ENCODE peak calls at places on chromosomes 5 and 9, in seven cellular contexts. T, Y, E, O, D, H and J are unnamed samples.

GRCh38 chr9:113484258-113484730 is 20.8 kb downstream of the RGS3 start:
- DNase-seq in T (no peak), Y (no peak), E (no peak), O (no peak), D (no peak), H (peak; percentile 84), J (no peak)

GRCh38 chr5:102865171-102865509 is 110.0 kb downstream of the PAM start:
- DNase-seq in T (no peak), Y (no peak), E (peak; percentile 26), O (no peak), D (peak; percentile 49), H (no peak), J (no peak)

GRCh38 chr5:40540301-40540700 is 139.4 kb upstream of the PTGER4 start:
- DNase-seq in T (no peak), Y (no peak), E (no peak), O (no peak), D (no peak), H (no peak), J (no peak)

GRCh38 chr5:59206132-59206581 is 623.3 kb downstream of the RAB3C start:
- DNase-seq in T (peak; percentile 81), Y (no peak), E (peak; percentile 47), O (no peak), D (no peak), H (no peak), J (no peak)

GRCh38 chr5:151458314-151458713 is 10.9 kb downstream of the SLC36A1 start:
- DNase-seq in T (no peak), Y (no peak), E (no peak), O (no peak), D (no peak), H (no peak), J (no peak)

GRCh38 chr5:82259172-82259800 is 18.9 kb downstream of the RPS23 start:
- DNase-seq in T (peak; percentile 54), Y (peak; percentile 24), E (peak; percentile 16), O (no peak), D (peak; percentile 18), H (no peak), J (peak; percentile 40)

GRCh38 chr5:79963261-79963977 is 27.6 kb downstream of the MTX3 start:
- DNase-seq in T (no peak), Y (no peak), E (no peak), O (no peak), D (no peak), H (no peak), J (no peak)

GRCh38 chr9:90432951-90433350 is 209.7 kb downstream of the DIRAS2 start:
- DNase-seq in T (no peak), Y (no peak), E (no peak), O (no peak), D (no peak), H (no peak), J (no peak)

GRCh38 chr5:175475248-175475647 is 3.1 kb upstream of the SFXN1 start:
- DNase-seq in T (no peak), Y (no peak), E (no peak), O (no peak), D (no peak), H (no peak), J (no peak)

GRCh38 chr9:38641985-38642864 is 21.8 kb upstream of the ANKRD18A start:
- DNase-seq in T (peak; percentile 72), Y (peak; percentile 42), E (no peak), O (no peak), D (peak; percentile 59), H (no peak), J (peak; percentile 34)

GRCh38 chr5:68178579-68178978 is 37.0 kb upstream of the PIK3R1 start:
- DNase-seq in T (no peak), Y (no peak), E (peak; percentile 10), O (no peak), D (peak; percentile 3), H (no peak), J (no peak)

GRCh38 chr9:116152390-116152789 is 1.2 kb upstream of the PAPPA start:
- DNase-seq in T (peak; percentile 84), Y (no peak), E (no peak), O (no peak), D (no peak), H (no peak), J (peak; percentile 29)

GRCh38 chr5:178235600-178235998 is 3.0 kb upstream of the PHYKPL start:
- DNase-seq in T (no peak), Y (no peak), E (no peak), O (no peak), D (no peak), H (no peak), J (no peak)

GRCh38 chr5:178234121-178234752 is 1.6 kb upstream of the PHYKPL start:
- DNase-seq in T (no peak), Y (no peak), E (no peak), O (no peak), D (no peak), H (peak; percentile 31), J (no peak)

GRCh38 chr5:178236685-178237084 is 4.1 kb upstream of the PHYKPL start:
- DNase-seq in T (no peak), Y (no peak), E (no peak), O (no peak), D (no peak), H (no peak), J (no peak)

GRCh38 chr5:178236126-178236525 is 3.5 kb upstream of the PHYKPL start:
- DNase-seq in T (no peak), Y (no peak), E (no peak), O (no peak), D (no peak), H (peak; percentile 26), J (no peak)

GRCh38 chr5:178234753-178235599 is 2.4 kb upstream of the PHYKPL start:
- DNase-seq in T (peak; percentile 61), Y (peak; percentile 81), E (no peak), O (peak; percentile 63), D (peak; percentile 70), H (peak; percentile 84), J (peak; percentile 61)
- TF ChIP-seq CTCF in T (peak; percentile 87), Y (peak; percentile 85), E (peak; percentile 71), O (peak; percentile 74), D (peak; percentile 90), H (peak; percentile 73), J (peak; percentile 76)

DNA sequence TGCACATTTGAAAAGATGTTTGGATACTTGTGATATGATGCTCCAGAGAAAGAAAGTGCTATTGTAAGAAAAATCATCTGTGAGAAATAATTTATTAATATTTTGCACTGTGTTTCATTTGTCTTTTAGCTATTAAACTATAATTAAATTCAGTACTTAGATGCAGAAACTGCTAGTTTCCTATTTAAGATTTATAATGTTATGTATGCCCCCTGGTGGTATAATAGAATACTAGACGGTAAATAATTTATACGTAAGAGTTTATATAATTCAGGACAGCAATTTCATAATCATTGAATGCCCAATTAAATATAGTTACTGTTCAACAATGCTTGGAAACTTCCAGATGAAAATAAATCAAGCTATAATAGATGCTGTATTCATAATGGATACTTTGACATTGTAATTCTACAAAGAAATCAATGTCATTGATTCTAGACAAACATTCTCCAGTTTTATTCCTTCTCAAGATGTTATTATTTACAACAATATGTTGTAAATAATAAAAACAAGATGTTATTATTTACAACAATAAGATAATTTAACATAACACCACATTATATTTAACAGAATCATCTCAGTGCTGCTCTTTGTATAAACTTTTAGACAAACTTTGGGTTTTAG is 101.0 kb downstream of the TMEM232 start:
- DNase-seq in T (peak; percentile 59), Y (no peak), E (peak; percentile 7), O (no peak), D (peak; percentile 22), H (no peak), J (peak; percentile 65)
- TF ChIP-seq CTCF in T (no peak), Y (peak; percentile 45), E (no peak), O (peak; percentile 74), D (peak; percentile 63), H (peak; percentile 58), J (peak; percentile 50)

GRCh38 chr5:104347119-104347708 is 784.6 kb upstream of the NUDT12 start:
- DNase-seq in T (peak; percentile 48), Y (no peak), E (no peak), O (no peak), D (peak; percentile 6), H (no peak), J (peak; percentile 28)
- TF ChIP-seq CTCF in T (peak; percentile 20), Y (peak; percentile 33), E (no peak), O (peak; percentile 47), D (peak; percentile 50), H (peak; percentile 29), J (peak; percentile 45)

GRCh38 chr9:16825971-16826370 is 44.5 kb downstream of the BNC2 start:
- DNase-seq in T (peak; percentile 69), Y (no peak), E (peak; percentile 82), O (no peak), D (no peak), H (no peak), J (no peak)

GRCh38 chr9:16821344-16821743 is 49.1 kb downstream of the BNC2 start:
- DNase-seq in T (no peak), Y (no peak), E (no peak), O (no peak), D (no peak), H (no peak), J (no peak)

GRCh38 chr9:16828335-16829281 is 41.9 kb downstream of the BNC2 start:
- DNase-seq in T (peak; percentile 46), Y (no peak), E (peak; percentile 80), O (no peak), D (no peak), H (peak; percentile 60), J (no peak)

GRCh38 chr9:16825364-16825763 is 45.1 kb downstream of the BNC2 start:
- DNase-seq in T (peak; percentile 52), Y (no peak), E (peak; percentile 61), O (no peak), D (no peak), H (no peak), J (no peak)

DNA sequence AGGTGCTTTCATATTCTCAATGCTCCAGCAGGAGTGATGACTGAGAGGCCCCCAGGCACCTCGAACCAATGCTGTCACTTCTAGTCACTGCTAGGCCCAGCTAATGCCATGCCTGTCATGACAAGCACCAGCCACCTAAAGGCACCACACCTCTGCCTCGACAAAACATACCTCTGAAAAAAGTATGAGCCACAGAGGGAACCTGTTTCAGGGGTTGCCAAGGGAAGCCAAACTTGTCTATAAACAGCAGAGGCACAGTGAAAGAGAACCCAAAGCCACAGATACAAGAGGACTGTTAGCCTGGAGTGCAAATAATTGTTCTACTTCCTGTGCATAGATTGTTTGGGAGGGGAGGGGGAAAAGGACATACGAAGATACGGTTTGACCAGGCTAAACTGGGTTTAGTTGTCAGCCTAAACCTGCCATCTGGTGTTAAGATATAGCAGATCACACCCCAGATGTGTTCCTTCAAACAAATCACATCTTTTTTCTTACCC is 45.9 kb downstream of the BNC2 start:
- DNase-seq in T (peak; percentile 45), Y (no peak), E (no peak), O (no peak), D (no peak), H (no peak), J (peak; percentile 67)
- TF ChIP-seq CTCF in T (peak; percentile 4), Y (no peak), E (no peak), O (no peak), D (no peak), H (no peak), J (no peak)

GRCh38 chr5:140358738-140359310 is 1.2 kb upstream of the SLC4A9 start:
- DNase-seq in T (peak; percentile 32), Y (no peak), E (peak; percentile 44), O (no peak), D (no peak), H (no peak), J (no peak)
- TF ChIP-seq CTCF in T (peak; percentile 60), Y (peak; percentile 2), E (peak; percentile 68), O (peak; percentile 38), D (peak; percentile 60), H (peak; percentile 35), J (peak; percentile 14)